ENCODE peak calls at places on chromosome 19, in five cellular contexts. O, Z, K, W and C are unnamed samples.

GRCh38 chr19:33391631-33392249 is 18.2 kb downstream of the CEBPG start:
- DNase-seq in O (no peak), Z (no peak), K (no peak), W (no peak), C (no peak)

GRCh38 chr19:10237702-10238101 is 6.6 kb upstream of the S1PR2 start:
- DNase-seq in O (no peak), Z (no peak), K (no peak), W (no peak), C (no peak)

GRCh38 chr19:29266001-29266400 is 53.0 kb upstream of the UQCRFS1 start:
- DNase-seq in O (no peak), Z (no peak), K (no peak), W (no peak), C (no peak)

GRCh38 chr19:33690461-33691427 is 69.0 kb downstream of the CHST8 start:
- DNase-seq in O (no peak), Z (no peak), K (no peak), W (no peak), C (no peak)

GRCh38 chr19:10920781-10921180 is 7.7 kb downstream of the YIPF2 start:
- DNase-seq in O (no peak), Z (no peak), K (no peak), W (no peak), C (no peak)

GRCh38 chr19:6229216-6229913 is 50.4 kb downstream of the MLLT1 start:
- DNase-seq in O (no peak), Z (no peak), K (no peak), W (no peak), C (no peak)

GRCh38 chr19:4108767-4109625 is 14.9 kb downstream of the MAP2K2 start:
- DNase-seq in O (no peak), Z (no peak), K (no peak), W (no peak), C (peak; percentile 63)

GRCh38 chr19:6396305-6396704 is 3.3 kb upstream of the GTF2F1 start:
- DNase-seq in O (no peak), Z (no peak), K (no peak), W (no peak), C (no peak)

GRCh38 chr19:14517446-14517839 is 754 bp downstream of the DNAJB1 start:
- DNase-seq in O (no peak), Z (no peak), K (no peak), W (no peak), C (no peak)

GRCh38 chr19:50875795-50876422 is 2.7 kb downstream of the KLK2 start:
- DNase-seq in O (no peak), Z (no peak), K (no peak), W (no peak), C (no peak)

GRCh38 chr19:32543107-32543900 is 37.7 kb upstream of the PDCD5 start:
- DNase-seq in O (no peak), Z (no peak), K (no peak), W (no peak), C (no peak)

GRCh38 chr19:28437390-28438346 is 775.3 kb downstream of the UQCRFS1 start:
- DNase-seq in O (no peak), Z (no peak), K (no peak), W (no peak), C (no peak)

GRCh38 chr19:3801412-3802096 is 15.4 kb upstream of the MATK start:
- DNase-seq in O (peak; percentile 46), Z (peak; percentile 40), K (peak; percentile 21), W (no peak), C (peak; percentile 42)

GRCh38 chr19:4604912-4605311 is 34.4 kb upstream of the TNFAIP8L1 start:
- DNase-seq in O (no peak), Z (no peak), K (no peak), W (no peak), C (no peak)

GRCh38 chr19:5293607-5294089 is 47.0 kb downstream of the PTPRS start:
- DNase-seq in O (no peak), Z (peak; percentile 92), K (peak; percentile 30), W (no peak), C (no peak)

GRCh38 chr19:42153606-42154405 is 21.6 kb upstream of the POU2F2 start:
- DNase-seq in O (no peak), Z (no peak), K (no peak), W (no peak), C (no peak)

GRCh38 chr19:3517638-3518037 is 11.5 kb downstream of the FZR1 start:
- DNase-seq in O (no peak), Z (no peak), K (no peak), W (no peak), C (no peak)

GRCh38 chr19:33377586-33378475 is 4.3 kb downstream of the CEBPG start:
- DNase-seq in O (no peak), Z (no peak), K (no peak), W (no peak), C (no peak)

GRCh38 chr19:47049307-47049700 is 880 bp upstream of the TMEM160 start:
- DNase-seq in O (no peak), Z (no peak), K (no peak), W (no peak), C (no peak)
- H3K4me3 ChIP-seq in O (peak overlapping the region; percentile 97), Z (no peak overlapping the region), K (no peak overlapping the region), W (peak overlapping the region; percentile 82), C (no peak overlapping the region)

DNA sequence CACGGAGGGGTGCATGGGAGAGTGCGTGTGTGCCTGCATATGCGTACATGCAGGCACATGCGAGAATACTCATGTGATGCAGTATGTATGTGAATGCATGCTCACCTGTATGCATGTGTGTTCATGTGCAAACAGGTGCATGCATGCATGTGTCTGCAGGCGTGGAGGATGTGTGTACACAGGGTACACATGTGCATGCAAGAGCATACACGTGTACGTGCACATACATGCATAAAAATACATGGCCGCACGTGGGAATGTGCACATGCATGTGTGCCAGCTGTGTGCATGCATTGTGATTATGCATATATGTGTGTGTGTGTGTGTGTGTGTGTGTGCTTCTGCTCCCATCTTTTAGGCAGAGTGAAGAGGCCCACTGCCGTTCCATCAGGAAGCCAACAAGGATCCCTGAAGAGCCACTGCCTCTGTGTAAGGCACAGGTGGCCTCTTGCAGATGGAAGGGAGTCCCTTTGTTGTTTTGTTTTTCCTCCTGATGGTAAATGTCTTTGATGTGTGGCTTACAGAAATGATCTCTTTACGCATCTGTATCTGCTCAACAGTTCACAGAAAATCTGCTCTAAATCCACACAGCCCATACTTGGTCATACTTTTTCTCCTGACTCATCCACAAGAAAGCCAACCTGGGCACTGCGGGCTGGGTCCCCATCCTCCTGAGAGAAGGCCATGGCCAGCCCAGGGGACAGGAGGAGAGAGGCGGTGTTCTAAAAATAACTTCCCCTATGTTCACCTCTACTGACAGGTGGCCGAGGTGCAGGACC is 50.7 kb downstream of the KLF2 start:
- DNase-seq in O (no peak), Z (no peak), K (no peak), W (no peak), C (no peak)
- H3K4me1 ChIP-seq in O (peaks cover 12% of the 10 kb centered on the region), Z (no peaks in the 10 kb centered on the region), K (no peaks in the 10 kb centered on the region), W (peaks cover 11% of the 10 kb centered on the region), C (peaks cover 78% of the 10 kb centered on the region)

DNA sequence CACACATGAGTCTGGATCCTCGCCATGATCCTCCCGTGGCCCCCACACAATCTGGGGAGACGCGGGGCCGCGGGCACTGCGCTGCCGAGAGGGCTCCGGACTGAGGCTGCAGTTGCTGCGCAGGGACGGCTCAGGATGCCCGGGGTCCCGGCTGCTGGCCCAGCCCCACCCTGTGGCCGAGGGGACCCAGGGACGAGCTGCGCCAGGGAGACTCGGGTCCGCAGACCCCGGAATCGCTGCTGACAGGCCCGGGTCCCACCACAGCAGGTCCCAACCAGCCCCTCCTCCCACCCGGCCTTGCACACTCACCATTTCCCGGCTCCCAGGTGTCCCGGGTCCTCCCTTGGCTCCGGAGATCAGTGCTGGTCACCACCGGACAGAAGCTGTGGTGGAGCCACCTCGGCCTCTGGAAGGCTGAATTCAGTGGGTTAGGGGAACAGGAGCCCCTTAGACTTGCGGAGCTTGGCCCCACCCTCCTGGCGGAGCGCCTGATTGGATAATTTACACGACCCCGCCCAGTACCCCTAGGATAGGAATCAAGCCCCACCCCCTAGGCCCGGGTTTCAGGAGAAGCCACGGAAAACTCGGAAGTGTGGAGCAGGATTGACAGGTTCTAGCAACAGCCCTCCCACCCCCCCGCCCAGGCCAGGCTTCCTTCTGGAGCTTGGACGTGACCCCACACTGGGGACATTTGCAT is 57.4 kb downstream of the ZNF44 start:
- DNase-seq in O (no peak), Z (no peak), K (no peak), W (no peak), C (no peak)
- H3K4me3 ChIP-seq in O (no peak overlapping the region), Z (no peak overlapping the region), K (no peak overlapping the region), W (no peak overlapping the region), C (no peak overlapping the region)

GRCh38 chr19:13053761-13054604 is 48.7 kb downstream of the LYL1 start:
- DNase-seq in O (peak; percentile 95), Z (peak; percentile 69), K (peak; percentile 91), W (no peak), C (no peak)
- H3K4me1 ChIP-seq in O (peaks cover 75% of the 10 kb centered on the region), Z (peaks cover 20% of the 10 kb centered on the region), K (peaks cover 84% of the 10 kb centered on the region), W (peaks cover 99% of the 10 kb centered on the region), C (no peaks in the 10 kb centered on the region)

GRCh38 chr19:49210108-49210900 is 52.7 kb downstream of the TRPM4 start:
- DNase-seq in O (no peak), Z (peak; percentile 57), K (peak; percentile 91), W (no peak), C (peak; percentile 11)

GRCh38 chr19:49213791-49214190 is 56.2 kb downstream of the TRPM4 start:
- DNase-seq in O (no peak), Z (no peak), K (no peak), W (no peak), C (no peak)

GRCh38 chr19:49212302-49212701 is 54.7 kb downstream of the TRPM4 start:
- DNase-seq in O (no peak), Z (no peak), K (no peak), W (no peak), C (no peak)

GRCh38 chr19:49214701-49215100 is 57.1 kb downstream of the TRPM4 start:
- DNase-seq in O (no peak), Z (no peak), K (no peak), W (no peak), C (no peak)

GRCh38 chr19:49210901-49211451 is 53.4 kb downstream of the TRPM4 start:
- DNase-seq in O (no peak), Z (no peak), K (no peak), W (no peak), C (no peak)
- H3K4me3 ChIP-seq in O (no peak overlapping the region), Z (no peak overlapping the region), K (no peak overlapping the region), W (no peak overlapping the region), C (no peak overlapping the region)

GRCh38 chr19:2043864-2044708 is 7.0 kb downstream of the MKNK2 start:
- DNase-seq in O (no peak), Z (no peak), K (peak; percentile 38), W (no peak), C (no peak)
- H3K4me1 ChIP-seq in O (peaks cover 85% of the 10 kb centered on the region), Z (peaks cover 4% of the 10 kb centered on the region), K (peaks cover 93% of the 10 kb centered on the region), W (peaks cover 82% of the 10 kb centered on the region), C (peaks cover 75% of the 10 kb centered on the region)